ENCODE peak calls at places on chromosomes 2 and 18, in eight cellular contexts. One of them, this sample, is unnamed.

GRCh38 chr2:96423281-96423680 is 81.9 kb downstream of the NEURL3 start:
- DNase-seq in K562: no peak
- DNase-seq in GM12878: no peak
- DNase-seq in HCT116: no peak
- DNase-seq in HL-60: no peak
- DNase-seq in SK-N-SH: no peak
- DNase-seq in GM23338: no peak
- DNase-seq in HepG2: no peak
- DNase-seq in this sample: no peak

GRCh38 chr18:8468911-8469310 is 140.3 kb upstream of the RAB12 start:
- DNase-seq in K562: no peak
- DNase-seq in GM12878: no peak
- DNase-seq in HCT116: no peak
- DNase-seq in HL-60: no peak
- DNase-seq in SK-N-SH: no peak
- DNase-seq in GM23338: no peak
- DNase-seq in HepG2: no peak
- DNase-seq in this sample: no peak

GRCh38 chr2:54560146-54560881 is 104.2 kb downstream of the SPTBN1 start:
- DNase-seq in K562: peak
- DNase-seq in GM12878: no peak
- DNase-seq in HCT116: no peak
- DNase-seq in HL-60: peak
- DNase-seq in SK-N-SH: peak
- DNase-seq in GM23338: peak
- DNase-seq in HepG2: no peak
- DNase-seq in this sample: no peak

GRCh38 chr18:598053-598665 is 1.4 kb downstream of the CLUL1 start:
- DNase-seq in K562: no peak
- DNase-seq in GM12878: no peak
- DNase-seq in HCT116: no peak
- DNase-seq in HL-60: no peak
- DNase-seq in SK-N-SH: no peak
- DNase-seq in GM23338: no peak
- DNase-seq in HepG2: no peak
- DNase-seq in this sample: no peak

GRCh38 chr2:127078691-127079270 is 28.2 kb downstream of the BIN1 start:
- DNase-seq in K562: no peak
- DNase-seq in GM12878: no peak
- DNase-seq in HCT116: no peak
- DNase-seq in HL-60: no peak
- DNase-seq in SK-N-SH: no peak
- DNase-seq in GM23338: no peak
- DNase-seq in HepG2: no peak
- DNase-seq in this sample: no peak

GRCh38 chr2:174776223-174776622 is 12.0 kb upstream of the CHRNA1 start:
- DNase-seq in K562: peak
- DNase-seq in GM12878: no peak
- DNase-seq in HCT116: no peak
- DNase-seq in HL-60: no peak
- DNase-seq in SK-N-SH: no peak
- DNase-seq in GM23338: peak
- DNase-seq in HepG2: no peak
- DNase-seq in this sample: no peak

GRCh38 chr2:4576075-4576474 is 872.7 kb downstream of the DCDC2C start:
- DNase-seq in K562: no peak
- DNase-seq in GM12878: no peak
- DNase-seq in HCT116: no peak
- DNase-seq in HL-60: no peak
- DNase-seq in SK-N-SH: no peak
- DNase-seq in GM23338: no peak
- DNase-seq in HepG2: no peak
- DNase-seq in this sample: no peak

GRCh38 chr2:27885656-27886055 is 4.5 kb downstream of the RBKS start:
- DNase-seq in K562: no peak
- DNase-seq in GM12878: no peak
- DNase-seq in HCT116: no peak
- DNase-seq in HL-60: no peak
- DNase-seq in SK-N-SH: no peak
- DNase-seq in GM23338: no peak
- DNase-seq in HepG2: no peak
- DNase-seq in this sample: no peak

GRCh38 chr18:57542801-57543427 is 43.6 kb downstream of the FECH start:
- DNase-seq in K562: no peak
- DNase-seq in GM12878: no peak
- DNase-seq in HCT116: no peak
- DNase-seq in HL-60: no peak
- DNase-seq in SK-N-SH: peak
- DNase-seq in GM23338: no peak
- DNase-seq in HepG2: no peak
- DNase-seq in this sample: no peak

GRCh38 chr2:170972508-170973224 is 43.6 kb downstream of the GORASP2 start:
- DNase-seq in K562: no peak
- DNase-seq in GM12878: no peak
- DNase-seq in HCT116: no peak
- DNase-seq in HL-60: no peak
- DNase-seq in SK-N-SH: peak
- DNase-seq in GM23338: no peak
- DNase-seq in HepG2: no peak
- DNase-seq in this sample: no peak

GRCh38 chr18:26579941-26580618 is 31.7 kb upstream of the KCTD1 start:
- DNase-seq in K562: no peak
- DNase-seq in GM12878: no peak
- DNase-seq in HCT116: peak
- DNase-seq in HL-60: no peak
- DNase-seq in SK-N-SH: no peak
- DNase-seq in GM23338: no peak
- DNase-seq in HepG2: peak
- DNase-seq in this sample: no peak

GRCh38 chr2:162196611-162197010 is 44.6 kb upstream of the GCG start:
- DNase-seq in K562: no peak
- DNase-seq in GM12878: no peak
- DNase-seq in HCT116: no peak
- DNase-seq in HL-60: no peak
- DNase-seq in SK-N-SH: no peak
- DNase-seq in GM23338: no peak
- DNase-seq in HepG2: no peak
- DNase-seq in this sample: no peak

GRCh38 chr2:219491278-219491967 is 7.3 kb upstream of the GMPPA start:
- DNase-seq in K562: no peak
- DNase-seq in GM12878: no peak
- DNase-seq in HCT116: no peak
- DNase-seq in HL-60: no peak
- DNase-seq in SK-N-SH: no peak
- DNase-seq in GM23338: no peak
- DNase-seq in HepG2: no peak
- DNase-seq in this sample: no peak

GRCh38 chr2:105803337-105803736 is 58.6 kb downstream of the NCK2 start:
- DNase-seq in K562: no peak
- DNase-seq in GM12878: peak
- DNase-seq in HCT116: no peak
- DNase-seq in HL-60: no peak
- DNase-seq in SK-N-SH: no peak
- DNase-seq in GM23338: no peak
- DNase-seq in HepG2: no peak
- DNase-seq in this sample: no peak

GRCh38 chr18:34729740-34730338 is 19.7 kb downstream of the DTNA start:
- DNase-seq in K562: no peak
- DNase-seq in GM12878: no peak
- DNase-seq in HCT116: no peak
- DNase-seq in HL-60: no peak
- DNase-seq in SK-N-SH: no peak
- DNase-seq in GM23338: no peak
- DNase-seq in HepG2: no peak
- DNase-seq in this sample: no peak

GRCh38 chr2:13056259-13056843 is 339.6 kb downstream of the TRIB2 start:
- DNase-seq in K562: peak
- DNase-seq in GM12878: no peak
- DNase-seq in HCT116: no peak
- DNase-seq in HL-60: no peak
- DNase-seq in SK-N-SH: peak
- DNase-seq in GM23338: peak
- DNase-seq in HepG2: no peak
- DNase-seq in this sample: no peak

GRCh38 chr2:25981596-25982272 is 563 bp downstream of the KIF3C start:
- DNase-seq in K562: peak
- DNase-seq in GM12878: no peak
- DNase-seq in HCT116: no peak
- DNase-seq in HL-60: peak
- DNase-seq in SK-N-SH: peak
- DNase-seq in GM23338: peak
- DNase-seq in HepG2: no peak
- DNase-seq in this sample: no peak

GRCh38 chr2:64204006-64204632 is 59.9 kb upstream of the PELI1 start:
- DNase-seq in K562: no peak
- DNase-seq in GM12878: peak
- DNase-seq in HCT116: no peak
- DNase-seq in HL-60: peak
- DNase-seq in SK-N-SH: no peak
- DNase-seq in GM23338: peak
- DNase-seq in HepG2: no peak
- DNase-seq in this sample: no peak
- TF ChIP-seq POLR2AphosphoS5 in K562: no peak
- TF ChIP-seq POLR2AphosphoS5 in GM12878: peak
- TF ChIP-seq POLR2AphosphoS5 in HCT116: no peak
- TF ChIP-seq POLR2AphosphoS5 in HL-60: peak
- TF ChIP-seq POLR2AphosphoS5 in SK-N-SH: no peak
- TF ChIP-seq POLR2AphosphoS5 in GM23338: no peak
- TF ChIP-seq POLR2AphosphoS5 in HepG2: no peak
- TF ChIP-seq POLR2AphosphoS5 in this sample: no peak

GRCh38 chr2:118750959-118751565 is 96.4 kb downstream of the EN1 start:
- DNase-seq in K562: peak
- DNase-seq in GM12878: no peak
- DNase-seq in HCT116: no peak
- DNase-seq in HL-60: no peak
- DNase-seq in SK-N-SH: no peak
- DNase-seq in GM23338: no peak
- DNase-seq in HepG2: no peak
- DNase-seq in this sample: no peak
- TF ChIP-seq REST in K562: no peak
- TF ChIP-seq REST in GM12878: no peak
- TF ChIP-seq REST in HCT116: no peak
- TF ChIP-seq REST in HL-60: no peak
- TF ChIP-seq REST in SK-N-SH: no peak
- TF ChIP-seq REST in GM23338: no peak
- TF ChIP-seq REST in HepG2: no peak
- TF ChIP-seq REST in this sample: no peak

DNA sequence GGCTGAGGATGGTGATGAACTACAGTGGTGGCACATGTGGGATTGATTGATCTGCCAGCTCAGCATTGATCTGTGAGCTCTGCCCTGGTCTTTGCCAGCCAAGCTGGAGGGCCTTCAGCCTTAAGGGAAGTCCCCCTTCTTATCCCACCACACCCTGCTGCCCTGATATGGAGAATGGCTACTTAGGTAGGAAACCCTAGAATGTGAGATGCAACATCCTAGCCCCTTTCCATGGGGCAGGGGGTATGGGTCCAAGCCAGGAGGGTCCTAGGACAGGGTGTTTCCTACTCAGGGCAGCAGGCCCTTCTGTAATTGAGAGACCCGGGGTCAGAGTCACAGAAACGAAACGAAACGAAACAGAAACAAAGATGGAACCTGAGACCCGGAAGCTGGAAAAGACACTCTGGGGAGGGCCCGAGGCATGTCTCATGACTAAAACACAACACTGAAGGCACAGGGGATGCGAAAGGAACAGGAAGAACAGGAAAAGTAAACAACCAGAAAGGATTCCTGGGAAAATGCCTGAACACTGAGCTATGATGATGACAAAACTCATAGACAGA is 16.9 kb upstream of the SULT1C2 start:
- DNase-seq in K562: peak
- DNase-seq in GM12878: no peak
- DNase-seq in HCT116: no peak
- DNase-seq in HL-60: no peak
- DNase-seq in SK-N-SH: no peak
- DNase-seq in GM23338: no peak
- DNase-seq in HepG2: peak
- DNase-seq in this sample: no peak
- TF ChIP-seq POLR2AphosphoS5 in K562: no peak
- TF ChIP-seq POLR2AphosphoS5 in GM12878: no peak
- TF ChIP-seq POLR2AphosphoS5 in HCT116: no peak
- TF ChIP-seq POLR2AphosphoS5 in HL-60: no peak
- TF ChIP-seq POLR2AphosphoS5 in SK-N-SH: no peak
- TF ChIP-seq POLR2AphosphoS5 in GM23338: no peak
- TF ChIP-seq POLR2AphosphoS5 in HepG2: no peak
- TF ChIP-seq POLR2AphosphoS5 in this sample: no peak

GRCh38 chr2:16010011-16010410 is 69.7 kb downstream of the MYCN start:
- DNase-seq in K562: no peak
- DNase-seq in GM12878: no peak
- DNase-seq in HCT116: no peak
- DNase-seq in HL-60: no peak
- DNase-seq in SK-N-SH: no peak
- DNase-seq in GM23338: no peak
- DNase-seq in HepG2: no peak
- DNase-seq in this sample: no peak

GRCh38 chr2:16007167-16007934 is 67.0 kb downstream of the MYCN start:
- DNase-seq in K562: no peak
- DNase-seq in GM12878: no peak
- DNase-seq in HCT116: no peak
- DNase-seq in HL-60: no peak
- DNase-seq in SK-N-SH: no peak
- DNase-seq in GM23338: no peak
- DNase-seq in HepG2: no peak
- DNase-seq in this sample: no peak

GRCh38 chr2:16008856-16009255 is 68.5 kb downstream of the MYCN start:
- DNase-seq in K562: no peak
- DNase-seq in GM12878: no peak
- DNase-seq in HCT116: no peak
- DNase-seq in HL-60: no peak
- DNase-seq in SK-N-SH: no peak
- DNase-seq in GM23338: no peak
- DNase-seq in HepG2: no peak
- DNase-seq in this sample: no peak

GRCh38 chr2:16009560-16009959 is 69.2 kb downstream of the MYCN start:
- DNase-seq in K562: no peak
- DNase-seq in GM12878: no peak
- DNase-seq in HCT116: no peak
- DNase-seq in HL-60: no peak
- DNase-seq in SK-N-SH: no peak
- DNase-seq in GM23338: no peak
- DNase-seq in HepG2: no peak
- DNase-seq in this sample: no peak

DNA sequence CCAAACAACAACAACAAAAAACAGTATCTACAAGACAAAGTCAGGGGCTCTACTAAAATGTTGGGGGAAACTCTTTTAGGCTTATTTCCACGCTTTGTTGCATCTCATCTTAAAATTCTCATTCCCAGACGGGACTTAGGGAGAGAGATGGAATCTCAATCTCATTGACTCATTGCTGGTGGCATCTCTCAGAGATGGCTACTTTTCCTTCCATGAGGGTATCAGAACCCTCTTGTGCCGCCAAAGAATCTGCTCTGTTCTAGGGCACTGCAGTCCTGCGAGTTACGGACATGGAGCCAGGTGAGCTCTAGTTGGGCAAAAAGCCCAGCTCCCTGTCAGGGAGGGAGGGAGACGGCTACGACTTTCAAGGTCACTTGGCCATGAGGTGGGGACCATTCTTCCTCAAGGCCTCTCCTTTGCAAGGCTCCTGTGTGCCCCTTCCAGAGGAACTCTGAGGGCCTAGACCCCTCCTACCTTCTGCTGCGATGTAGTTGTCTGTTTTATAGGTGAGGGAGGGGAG is 68.0 kb downstream of the MYCN start:
- DNase-seq in K562: no peak
- DNase-seq in GM12878: no peak
- DNase-seq in HCT116: no peak
- DNase-seq in HL-60: no peak
- DNase-seq in SK-N-SH: no peak
- DNase-seq in GM23338: no peak
- DNase-seq in HepG2: no peak
- DNase-seq in this sample: no peak
- TF ChIP-seq REST in K562: no peak
- TF ChIP-seq REST in GM12878: no peak
- TF ChIP-seq REST in HCT116: no peak
- TF ChIP-seq REST in HL-60: no peak
- TF ChIP-seq REST in SK-N-SH: no peak
- TF ChIP-seq REST in GM23338: no peak
- TF ChIP-seq REST in HepG2: no peak
- TF ChIP-seq REST in this sample: no peak